ENCODE peak calls at places on chromosomes 12 and 14, in six cellular contexts. One of them, this sample, is unnamed.

GRCh38 chr12:106794369-106794768 is 19.9 kb downstream of the RIC8B start:
- DNase-seq in amniotic epithelial cell: peak; percentile 40
- DNase-seq in HTR-8/SVneo: no peak
- DNase-seq in KG1: no peak
- DNase-seq in COR-L47: no peak
- DNase-seq in GM12865: no peak
- DNase-seq in this sample: no peak

GRCh38 chr12:15131462-15131861 is 89.8 kb downstream of the RERG start:
- DNase-seq in amniotic epithelial cell: peak; percentile 7
- DNase-seq in HTR-8/SVneo: no peak
- DNase-seq in KG1: no peak
- DNase-seq in COR-L47: no peak
- DNase-seq in GM12865: no peak
- DNase-seq in this sample: no peak

GRCh38 chr12:47077206-47078085 is 2.0 kb upstream of the PCED1B start:
- DNase-seq in amniotic epithelial cell: no peak
- DNase-seq in HTR-8/SVneo: no peak
- DNase-seq in KG1: no peak
- DNase-seq in COR-L47: no peak
- DNase-seq in GM12865: no peak
- DNase-seq in this sample: no peak

GRCh38 chr12:21989819-21990412 is 48.7 kb upstream of the ABCC9 start:
- DNase-seq in amniotic epithelial cell: peak; percentile 28
- DNase-seq in HTR-8/SVneo: peak; percentile 2
- DNase-seq in KG1: no peak
- DNase-seq in COR-L47: no peak
- DNase-seq in GM12865: peak; percentile 7
- DNase-seq in this sample: peak; percentile 3

GRCh38 chr12:24069532-24070395 is 120.3 kb upstream of the SOX5 start:
- DNase-seq in amniotic epithelial cell: peak; percentile 27
- DNase-seq in HTR-8/SVneo: no peak
- DNase-seq in KG1: no peak
- DNase-seq in COR-L47: no peak
- DNase-seq in GM12865: no peak
- DNase-seq in this sample: no peak

GRCh38 chr14:30445852-30446251 is 113.1 kb upstream of the G2E3 start:
- DNase-seq in amniotic epithelial cell: no peak
- DNase-seq in HTR-8/SVneo: no peak
- DNase-seq in KG1: no peak
- DNase-seq in COR-L47: no peak
- DNase-seq in GM12865: no peak
- DNase-seq in this sample: no peak

GRCh38 chr14:67622675-67623074 is 3.0 kb downstream of the ARG2 start:
- DNase-seq in amniotic epithelial cell: peak; percentile 95
- DNase-seq in HTR-8/SVneo: peak; percentile 91
- DNase-seq in KG1: no peak
- DNase-seq in COR-L47: no peak
- DNase-seq in GM12865: no peak
- DNase-seq in this sample: no peak

GRCh38 chr12:100986595-100987547 is 192.3 kb downstream of the ANO4 start:
- DNase-seq in amniotic epithelial cell: no peak
- DNase-seq in HTR-8/SVneo: no peak
- DNase-seq in KG1: no peak
- DNase-seq in COR-L47: peak; percentile 14
- DNase-seq in GM12865: no peak
- DNase-seq in this sample: no peak

GRCh38 chr14:61472801-61473376 is 151.5 kb downstream of the PRKCH start:
- DNase-seq in amniotic epithelial cell: peak; percentile 56
- DNase-seq in HTR-8/SVneo: no peak
- DNase-seq in KG1: peak; percentile 45
- DNase-seq in COR-L47: no peak
- DNase-seq in GM12865: peak; percentile 68
- DNase-seq in this sample: no peak

GRCh38 chr14:39266589-39266870 is 32.8 kb downstream of the MIA2 start:
- DNase-seq in amniotic epithelial cell: peak; percentile 41
- DNase-seq in HTR-8/SVneo: no peak
- DNase-seq in KG1: no peak
- DNase-seq in COR-L47: no peak
- DNase-seq in GM12865: peak; percentile 82
- DNase-seq in this sample: no peak

GRCh38 chr12:93127582-93128331 is 198.7 kb upstream of the EEA1 start:
- DNase-seq in amniotic epithelial cell: peak; percentile 96
- DNase-seq in HTR-8/SVneo: peak; percentile 56
- DNase-seq in KG1: no peak
- DNase-seq in COR-L47: peak; percentile 90
- DNase-seq in GM12865: no peak
- DNase-seq in this sample: peak; percentile 92

GRCh38 chr14:99242816-99243795 is 28.9 kb downstream of the BCL11B start:
- DNase-seq in amniotic epithelial cell: no peak
- DNase-seq in HTR-8/SVneo: no peak
- DNase-seq in KG1: no peak
- DNase-seq in COR-L47: no peak
- DNase-seq in GM12865: no peak
- DNase-seq in this sample: no peak

GRCh38 chr14:49623387-49623786 is 2.8 kb downstream of the MGAT2 start:
- DNase-seq in amniotic epithelial cell: no peak
- DNase-seq in HTR-8/SVneo: no peak
- DNase-seq in KG1: no peak
- DNase-seq in COR-L47: no peak
- DNase-seq in GM12865: no peak
- DNase-seq in this sample: no peak

GRCh38 chr12:21773263-21773741 is 1.2 kb downstream of the KCNJ8 start:
- DNase-seq in amniotic epithelial cell: no peak
- DNase-seq in HTR-8/SVneo: no peak
- DNase-seq in KG1: no peak
- DNase-seq in COR-L47: no peak
- DNase-seq in GM12865: no peak
- DNase-seq in this sample: no peak

GRCh38 chr12:122116707-122117535 is 38.4 kb downstream of the MLXIP start:
- DNase-seq in amniotic epithelial cell: no peak
- DNase-seq in HTR-8/SVneo: no peak
- DNase-seq in KG1: no peak
- DNase-seq in COR-L47: no peak
- DNase-seq in GM12865: no peak
- DNase-seq in this sample: no peak

GRCh38 chr12:130703733-130704375 is 12.2 kb downstream of the RIMBP2 start:
- DNase-seq in amniotic epithelial cell: no peak
- DNase-seq in HTR-8/SVneo: no peak
- DNase-seq in KG1: no peak
- DNase-seq in COR-L47: no peak
- DNase-seq in GM12865: no peak
- DNase-seq in this sample: no peak

GRCh38 chr14:97917169-97917568 is 1120.0 kb downstream of the VRK1 start:
- DNase-seq in amniotic epithelial cell: no peak
- DNase-seq in HTR-8/SVneo: no peak
- DNase-seq in KG1: no peak
- DNase-seq in COR-L47: no peak
- DNase-seq in GM12865: no peak
- DNase-seq in this sample: no peak

GRCh38 chr14:23146423-23146910 is 27.4 kb upstream of the CEBPE start:
- DNase-seq in amniotic epithelial cell: no peak
- DNase-seq in HTR-8/SVneo: no peak
- DNase-seq in KG1: no peak
- DNase-seq in COR-L47: no peak
- DNase-seq in GM12865: no peak
- DNase-seq in this sample: no peak

GRCh38 chr12:10279937-10280336 is 27.7 kb upstream of the KLRD1 start:
- DNase-seq in amniotic epithelial cell: no peak
- DNase-seq in HTR-8/SVneo: no peak
- DNase-seq in KG1: no peak
- DNase-seq in COR-L47: no peak
- DNase-seq in GM12865: no peak
- DNase-seq in this sample: no peak

GRCh38 chr14:88516742-88517418 is 37.9 kb downstream of the PTPN21 start:
- DNase-seq in amniotic epithelial cell: no peak
- DNase-seq in HTR-8/SVneo: no peak
- DNase-seq in KG1: no peak
- DNase-seq in COR-L47: no peak
- DNase-seq in GM12865: no peak
- DNase-seq in this sample: no peak

GRCh38 chr12:95182868-95183415 is 34.3 kb downstream of the FGD6 start:
- DNase-seq in amniotic epithelial cell: peak; percentile 81
- DNase-seq in HTR-8/SVneo: no peak
- DNase-seq in KG1: no peak
- DNase-seq in COR-L47: no peak
- DNase-seq in GM12865: peak; percentile 68
- DNase-seq in this sample: no peak

GRCh38 chr12:25052191-25053020 is 103.5 kb upstream of the BCAT1 start:
- DNase-seq in amniotic epithelial cell: peak; percentile 58
- DNase-seq in HTR-8/SVneo: no peak
- DNase-seq in KG1: peak; percentile 74
- DNase-seq in COR-L47: no peak
- DNase-seq in GM12865: peak; percentile 94
- DNase-seq in this sample: peak; percentile 95

GRCh38 chr14:75069021-75069810 is at the start of gene ZC2HC1C:
- DNase-seq in amniotic epithelial cell: peak; percentile 83
- DNase-seq in HTR-8/SVneo: peak; percentile 91
- DNase-seq in KG1: no peak
- DNase-seq in COR-L47: peak; percentile 88
- DNase-seq in GM12865: peak; percentile 89
- DNase-seq in this sample: no peak

GRCh38 chr14:23910081-23910875 is 43.3 kb upstream of the DHRS4 start:
- DNase-seq in amniotic epithelial cell: peak; percentile 51
- DNase-seq in HTR-8/SVneo: peak; percentile 60
- DNase-seq in KG1: no peak
- DNase-seq in COR-L47: peak; percentile 43
- DNase-seq in GM12865: peak; percentile 31
- DNase-seq in this sample: no peak

GRCh38 chr14:75206190-75206589 is 29.8 kb upstream of the TMED10 start:
- DNase-seq in amniotic epithelial cell: no peak
- DNase-seq in HTR-8/SVneo: no peak
- DNase-seq in KG1: no peak
- DNase-seq in COR-L47: no peak
- DNase-seq in GM12865: no peak
- DNase-seq in this sample: no peak

GRCh38 chr12:6373022-6373787 is 2.2 kb downstream of the SCNN1A start:
- DNase-seq in amniotic epithelial cell: no peak
- DNase-seq in HTR-8/SVneo: no peak
- DNase-seq in KG1: no peak
- DNase-seq in COR-L47: peak; percentile 66
- DNase-seq in GM12865: no peak
- DNase-seq in this sample: no peak

GRCh38 chr12:66352197-66352596 is 49.9 kb downstream of the HELB start:
- DNase-seq in amniotic epithelial cell: peak; percentile 35
- DNase-seq in HTR-8/SVneo: no peak
- DNase-seq in KG1: no peak
- DNase-seq in COR-L47: no peak
- DNase-seq in GM12865: peak; percentile 54
- DNase-seq in this sample: peak; percentile 42

GRCh38 chr12:39824505-39825198 is 205.0 kb upstream of the ABCD2 start:
- DNase-seq in amniotic epithelial cell: peak; percentile 73
- DNase-seq in HTR-8/SVneo: no peak
- DNase-seq in KG1: no peak
- DNase-seq in COR-L47: no peak
- DNase-seq in GM12865: no peak
- DNase-seq in this sample: no peak

GRCh38 chr14:50038398-50039119 is 77.8 kb downstream of the VCPKMT start:
- DNase-seq in amniotic epithelial cell: peak; percentile 91
- DNase-seq in HTR-8/SVneo: peak; percentile 45
- DNase-seq in KG1: peak; percentile 7
- DNase-seq in COR-L47: no peak
- DNase-seq in GM12865: peak; percentile 98
- DNase-seq in this sample: peak; percentile 86

GRCh38 chr12:90672081-90672480 is 282.9 kb downstream of the CCER1 start:
- DNase-seq in amniotic epithelial cell: no peak
- DNase-seq in HTR-8/SVneo: no peak
- DNase-seq in KG1: no peak
- DNase-seq in COR-L47: no peak
- DNase-seq in GM12865: no peak
- DNase-seq in this sample: no peak

GRCh38 chr14:75125617-75126016 is 1.2 kb downstream of the NEK9 start:
- DNase-seq in amniotic epithelial cell: peak; percentile 91
- DNase-seq in HTR-8/SVneo: peak; percentile 52
- DNase-seq in KG1: no peak
- DNase-seq in COR-L47: no peak
- DNase-seq in GM12865: no peak
- DNase-seq in this sample: peak; percentile 19

GRCh38 chr12:79056775-79057174 is 192.2 kb downstream of the SYT1 start:
- DNase-seq in amniotic epithelial cell: peak; percentile 58
- DNase-seq in HTR-8/SVneo: no peak
- DNase-seq in KG1: no peak
- DNase-seq in COR-L47: no peak
- DNase-seq in GM12865: no peak
- DNase-seq in this sample: no peak

GRCh38 chr12:52822771-52823510 is 9.0 kb upstream of the KRT4 start:
- DNase-seq in amniotic epithelial cell: no peak
- DNase-seq in HTR-8/SVneo: no peak
- DNase-seq in KG1: no peak
- DNase-seq in COR-L47: no peak
- DNase-seq in GM12865: no peak
- DNase-seq in this sample: no peak

GRCh38 chr12:93164103-93164880 is 213.4 kb upstream of the NUDT4 start:
- DNase-seq in amniotic epithelial cell: no peak
- DNase-seq in HTR-8/SVneo: no peak
- DNase-seq in KG1: no peak
- DNase-seq in COR-L47: no peak
- DNase-seq in GM12865: no peak
- DNase-seq in this sample: no peak

GRCh38 chr12:55929306-55929791 is 1.6 kb upstream of the DGKA start:
- DNase-seq in amniotic epithelial cell: no peak
- DNase-seq in HTR-8/SVneo: no peak
- DNase-seq in KG1: peak; percentile 17
- DNase-seq in COR-L47: no peak
- DNase-seq in GM12865: peak; percentile 92
- DNase-seq in this sample: no peak

This sample was measured in AML-193.